ENCODE peak calls at places on chromosomes 16 and 17, in nine cellular contexts. N is OCI-LY7, C is uterus, V is heart left ventricle, K is tibial artery, D is left ventricle myocardium inferior, W is mammary epithelial cell, I is mucosa of descending colon, B is transverse colon. A is an unnamed sample. For H3K4me1, the result is how much of the 10 kb centered on the place peaks cover.

GRCh38 chr17:57372156-57372555 is 115.8 kb downstream of the MSI2 start:
- DNase-seq in K (no peak), N (no peak), C (no peak), W (peak), V (no peak), D (no peak), B (no peak), I (no peak), A (no peak)

GRCh38 chr16:20747030-20747816 is 5.6 kb upstream of the THUMPD1 start:
- DNase-seq in V (no peak), B (no peak), N (peak), W (no peak), C (no peak), K (no peak), I (no peak), D (no peak), A (no peak)

GRCh38 chr16:4263504-4264436 is 9.1 kb downstream of the TFAP4 start:
- DNase-seq in N (peak), K (no peak), W (no peak), C (peak), V (peak), D (peak), I (peak), B (peak), A (peak)

GRCh38 chr16:9645911-9646310 is 536.3 kb downstream of the GRIN2A start:
- DNase-seq in C (no peak), W (no peak), B (no peak), K (no peak), D (no peak), I (no peak), V (no peak), N (no peak), A (no peak)

GRCh38 chr16:22813223-22813945 is 578 bp upstream of the HS3ST2 start:
- DNase-seq in D (peak), C (no peak), K (peak), W (peak), I (peak), V (peak), B (peak), N (no peak), A (peak)

GRCh38 chr16:55467898-55468297 is 11.1 kb upstream of the MMP2 start:
- DNase-seq in B (no peak), V (no peak), K (peak), I (no peak), N (no peak), W (no peak), C (no peak), D (no peak), A (peak)

GRCh38 chr16:23342083-23342640 is 40.1 kb downstream of the SCNN1B start:
- DNase-seq in I (no peak), N (no peak), C (no peak), V (no peak), W (no peak), K (no peak), D (no peak), B (no peak), A (no peak)

GRCh38 chr17:3976675-3977171 is 12.5 kb upstream of the ATP2A3 start:
- DNase-seq in N (no peak), K (peak), I (peak), C (peak), D (peak), W (no peak), V (peak), B (peak), A (no peak)

GRCh38 chr17:50493744-50494143 is 14.5 kb upstream of the MYCBPAP start:
- DNase-seq in V (no peak), N (no peak), D (no peak), W (no peak), B (no peak), I (no peak), C (no peak), K (no peak), A (peak)

GRCh38 chr16:69145658-69146057 is 13.2 kb downstream of the UTP4 start:
- DNase-seq in N (no peak), V (no peak), K (no peak), W (no peak), D (no peak), I (no peak), B (no peak), C (no peak), A (no peak)

GRCh38 chr17:75689441-75689873 is 22.3 kb downstream of the SAP30BP start:
- DNase-seq in V (no peak), B (no peak), I (peak), D (no peak), C (no peak), W (peak), N (peak), K (no peak), A (no peak)

GRCh38 chr16:8878523-8878911 is 3.6 kb upstream of the LITAFD start:
- DNase-seq in N (no peak), D (no peak), I (no peak), V (no peak), C (no peak), W (peak), K (no peak), B (no peak), A (peak)

GRCh38 chr16:70594569-70594968 is 51.8 kb upstream of the IL34 start:
- DNase-seq in K (peak), B (no peak), D (peak), W (peak), I (no peak), V (peak), C (no peak), N (no peak), A (no peak)

GRCh38 chr17:45782889-45783592 is 1.1 kb upstream of the CRHR1 start:
- DNase-seq in N (no peak), B (no peak), I (no peak), W (no peak), C (peak), K (no peak), D (no peak), V (no peak), A (peak)

GRCh38 chr17:65820306-65820705 is 258.9 kb upstream of the AXIN2 start:
- DNase-seq in K (no peak), V (no peak), C (no peak), W (no peak), N (no peak), I (no peak), B (no peak), D (no peak), A (no peak)

GRCh38 chr17:45316271-45317112 is at the start of gene MAP3K14:
- DNase-seq in B (peak), K (peak), W (peak), C (peak), V (peak), N (peak), I (peak), D (peak), A (peak)

GRCh38 chr16:70574595-70575271 is 51.1 kb downstream of the SF3B3 start:
- DNase-seq in K (no peak), W (no peak), B (no peak), I (no peak), D (no peak), V (no peak), N (peak), C (no peak), A (no peak)

GRCh38 chr16:84484579-84485254 is 19.7 kb downstream of the MEAK7 start:
- DNase-seq in I (peak), V (peak), B (peak), C (peak), K (peak), D (peak), W (no peak), N (peak), A (peak)

GRCh38 chr16:84483882-84484565 is 20.4 kb downstream of the MEAK7 start:
- DNase-seq in W (no peak), V (no peak), I (no peak), C (no peak), B (no peak), D (no peak), N (no peak), K (no peak), A (no peak)

GRCh38 chr16:84486126-84486525 is 18.3 kb downstream of the MEAK7 start:
- DNase-seq in W (no peak), C (no peak), N (no peak), K (no peak), I (no peak), V (no peak), D (no peak), B (no peak), A (no peak)

GRCh38 chr16:84486551-84487235 is 17.8 kb downstream of the MEAK7 start:
- DNase-seq in I (no peak), W (no peak), V (no peak), K (no peak), N (no peak), B (no peak), C (no peak), D (no peak), A (no peak)

GRCh38 chr16:84485255-84486010 is 19.0 kb downstream of the MEAK7 start:
- DNase-seq in B (no peak), N (no peak), V (no peak), W (no peak), K (peak), D (no peak), C (no peak), I (no peak), A (no peak)
- H3K4me1 ChIP-seq in B (under half), N (under half), V (under half), W (under half), K (under half), D (under half), C (under half), I (under half), A (under half)

GRCh38 chr17:29107933-29108805 is 65.2 kb downstream of the PIPOX start:
- DNase-seq in K (no peak), I (no peak), N (no peak), B (no peak), V (peak), D (peak), W (no peak), C (no peak), A (no peak)
- TF ChIP-seq CTCF in K (no peak), I (no peak), N (no peak), B (no peak), V (no peak), D (no peak), W (no peak), C (no peak), A (no peak)

GRCh38 chr17:7476474-7476873 is 3.0 kb downstream of the ZBTB4 start:
- DNase-seq in W (peak), K (no peak), D (no peak), N (no peak), C (no peak), I (peak), B (no peak), V (no peak), A (peak)

GRCh38 chr17:7475764-7476422 is 3.5 kb downstream of the ZBTB4 start:
- DNase-seq in C (peak), D (peak), K (peak), V (peak), B (peak), W (no peak), N (no peak), I (no peak), A (no peak)

GRCh38 chr17:7478276-7479138 is 924 bp downstream of the ZBTB4 start:
- DNase-seq in B (peak), I (peak), C (peak), W (no peak), V (peak), D (peak), N (no peak), K (peak), A (peak)

GRCh38 chr17:7477392-7478275 is 1.8 kb downstream of the ZBTB4 start:
- DNase-seq in W (no peak), I (peak), D (no peak), B (peak), K (peak), V (peak), C (no peak), N (no peak), A (peak)

DNA sequence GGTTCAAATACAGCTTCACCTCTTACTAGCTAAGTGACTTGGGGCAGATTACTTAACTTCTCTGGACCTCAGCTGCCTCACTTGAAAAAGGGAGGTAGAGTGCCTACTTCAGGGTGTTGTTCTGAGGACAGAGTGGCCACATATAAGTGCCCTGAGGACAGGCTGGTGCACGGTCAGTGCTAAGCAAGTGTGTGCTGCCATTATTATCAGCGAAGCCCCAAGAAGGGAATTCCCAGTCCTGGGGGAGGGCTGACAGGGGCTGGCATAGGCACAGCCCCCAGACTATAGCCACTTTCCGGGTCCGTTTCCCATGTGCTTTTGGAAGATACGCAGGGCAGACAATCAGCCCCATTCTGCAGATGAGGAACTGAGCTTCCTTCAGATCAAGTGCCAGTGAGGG is 2.5 kb downstream of the ZBTB4 start:
- DNase-seq in W (no peak), C (no peak), N (no peak), V (no peak), I (no peak), B (no peak), K (no peak), D (no peak), A (no peak)
- H3K4me1 ChIP-seq in W (under half), C (under half), N (under half), V (half or more), I (under half), B (under half), K (under half), D (half or more), A (under half)

DNA sequence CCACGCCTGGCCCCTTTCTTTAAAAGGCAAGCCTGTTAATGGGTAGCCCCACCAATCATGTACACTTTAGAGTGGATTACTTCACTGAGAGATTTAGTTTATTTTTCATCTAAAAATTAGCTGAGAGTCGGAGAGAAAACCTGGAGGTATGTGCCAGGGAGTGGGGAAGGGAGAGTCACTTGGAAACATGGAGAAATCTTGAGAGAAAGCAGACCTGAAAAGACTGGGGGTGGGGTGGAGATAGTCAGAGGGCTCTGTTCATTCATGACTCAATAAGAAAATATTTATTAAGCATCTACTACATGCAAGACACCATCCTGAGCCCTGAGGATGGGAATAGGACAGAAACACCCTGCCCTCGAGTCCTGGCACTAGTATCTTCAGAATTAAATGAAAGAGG is 27.4 kb upstream of the RCVRN start:
- DNase-seq in D (no peak), C (no peak), I (no peak), N (no peak), V (no peak), W (no peak), K (no peak), B (no peak), A (no peak)
- TF ChIP-seq CTCF in D (no peak), C (no peak), I (no peak), N (no peak), V (no peak), W (no peak), K (no peak), B (no peak), A (no peak)

DNA sequence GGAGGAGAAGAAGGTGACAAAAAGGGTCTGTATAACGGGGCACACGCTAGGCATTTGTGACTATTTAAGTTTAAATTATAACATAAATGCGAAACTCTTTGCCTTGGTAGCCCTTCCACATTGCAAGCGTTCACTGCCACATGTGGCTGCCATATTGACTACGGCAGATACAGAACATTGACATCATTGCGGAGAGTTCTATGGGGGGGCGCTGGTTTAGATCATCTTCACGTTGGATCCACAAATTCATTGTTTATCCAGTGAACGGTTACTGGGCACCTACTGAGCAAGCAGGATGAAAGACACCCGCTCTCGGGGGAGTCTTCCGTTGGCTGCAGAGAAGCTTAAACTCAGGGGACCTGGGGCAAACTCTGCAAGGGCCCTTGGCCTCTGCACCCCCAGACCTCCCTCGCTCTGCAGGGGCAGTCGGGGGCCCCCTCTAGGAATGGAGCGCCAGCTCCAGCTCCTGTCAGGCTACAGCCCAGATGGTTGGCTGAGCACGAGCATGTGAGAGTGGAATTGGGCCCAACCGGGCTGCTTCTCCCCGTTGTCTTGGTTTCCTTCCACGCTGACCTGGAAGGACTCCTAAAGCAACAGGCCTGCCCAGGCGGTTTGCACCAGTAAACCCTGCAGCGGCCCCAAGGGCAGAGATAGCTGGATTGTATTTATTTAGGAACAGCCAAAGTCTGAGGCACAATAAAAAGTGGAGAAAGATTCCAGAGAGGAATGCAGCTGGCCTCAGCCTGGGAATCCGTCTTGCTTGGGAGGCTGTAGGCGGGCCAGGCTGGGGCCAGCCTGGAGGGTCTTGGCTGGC is 172.2 kb downstream of the SEC14L1 start:
- DNase-seq in B (peak), C (peak), W (no peak), D (peak), K (peak), I (peak), V (peak), N (no peak), A (no peak)
- H3K4me1 ChIP-seq in B (half or more), C (under half), W (under half), D (under half), K (under half), I (under half), V (under half), N (under half), A (under half)

GRCh38 chr17:79124513-79125209 is 50.0 kb downstream of the ENGASE start:
- DNase-seq in I (no peak), V (no peak), D (no peak), W (no peak), C (no peak), N (no peak), K (no peak), B (no peak), A (no peak)

GRCh38 chr17:79123988-79124387 is 49.4 kb downstream of the ENGASE start:
- DNase-seq in V (no peak), I (no peak), N (no peak), D (no peak), C (no peak), B (no peak), W (no peak), K (no peak), A (no peak)

GRCh38 chr17:79125503-79125902 is 50.9 kb downstream of the ENGASE start:
- DNase-seq in C (no peak), N (no peak), W (no peak), V (no peak), D (no peak), I (no peak), B (no peak), K (no peak), A (no peak)

GRCh38 chr17:79127534-79128135 is 53.0 kb downstream of the ENGASE start:
- DNase-seq in V (no peak), W (no peak), K (no peak), C (no peak), D (no peak), B (no peak), N (no peak), I (no peak), A (no peak)

DNA sequence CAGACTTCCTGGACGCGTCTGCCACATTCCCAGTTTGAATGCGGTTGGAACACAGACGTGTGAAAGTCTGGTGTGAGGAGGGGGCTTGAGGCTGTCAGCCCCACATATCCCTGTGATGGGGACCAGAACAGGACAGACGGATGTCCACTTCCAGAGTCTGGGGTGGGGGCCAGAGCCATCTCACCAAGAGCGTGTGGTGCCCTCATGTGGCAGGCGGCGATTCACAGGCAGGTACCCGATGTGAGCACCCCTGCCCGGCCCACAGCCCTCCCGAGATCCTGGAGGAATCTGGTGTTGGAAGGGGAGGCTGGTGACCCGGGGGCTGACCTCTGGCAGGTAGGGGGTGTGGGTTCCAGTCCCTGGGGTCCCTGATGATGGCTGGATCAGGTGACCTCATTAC is 51.5 kb downstream of the ENGASE start:
- DNase-seq in W (no peak), B (peak), N (peak), K (no peak), C (no peak), D (no peak), I (peak), V (no peak), A (peak)
- TF ChIP-seq CTCF in W (no peak), B (no peak), N (peak), K (no peak), C (no peak), D (peak), I (no peak), V (peak), A (peak)

GRCh38 chr16:1308977-1309885 is at the start of gene UBE2I:
- DNase-seq in D (peak), B (peak), W (peak), N (peak), V (peak), K (peak), I (peak), C (peak), A (peak)
- H3K4me1 ChIP-seq in D (under half), B (under half), W (under half), N (under half), V (under half), K (under half), I (under half), C (under half), A (under half)

GRCh38 chr17:63696381-63696961 is 3.5 kb downstream of the LIMD2 start:
- DNase-seq in N (peak), V (no peak), D (no peak), C (no peak), W (no peak), K (no peak), I (no peak), B (peak), A (peak)
- TF ChIP-seq CTCF in N (peak), V (peak), D (peak), C (no peak), W (peak), K (peak), I (no peak), B (no peak), A (peak)